ENCODE peak calls at places on chromosomes 12 and 14, in seven cellular contexts. One of them, this sample, is unnamed.

GRCh38 chr12:32455607-32456063 is 56.3 kb downstream of the FGD4 start:
- DNase-seq in vagina: no peak
- DNase-seq in endothelial cell of umbilical vein: peak; percentile 91
- DNase-seq in body of pancreas: peak; percentile 16
- DNase-seq in H54: peak; percentile 19
- DNase-seq in Peyer's patch: no peak
- DNase-seq in transverse colon: no peak
- DNase-seq in this sample: peak; percentile 64

GRCh38 chr14:102872020-102872419 is 50.4 kb upstream of the AMN start:
- DNase-seq in vagina: no peak
- DNase-seq in endothelial cell of umbilical vein: no peak
- DNase-seq in body of pancreas: no peak
- DNase-seq in H54: no peak
- DNase-seq in Peyer's patch: no peak
- DNase-seq in transverse colon: peak; percentile 23
- DNase-seq in this sample: no peak

GRCh38 chr12:108526482-108527234 is 11.6 kb downstream of the FICD start:
- DNase-seq in vagina: no peak
- DNase-seq in endothelial cell of umbilical vein: no peak
- DNase-seq in body of pancreas: no peak
- DNase-seq in H54: no peak
- DNase-seq in Peyer's patch: no peak
- DNase-seq in transverse colon: no peak
- DNase-seq in this sample: no peak

GRCh38 chr12:109228664-109229063 is 80.4 kb downstream of the FOXN4 start:
- DNase-seq in vagina: no peak
- DNase-seq in endothelial cell of umbilical vein: no peak
- DNase-seq in body of pancreas: no peak
- DNase-seq in H54: no peak
- DNase-seq in Peyer's patch: no peak
- DNase-seq in transverse colon: no peak
- DNase-seq in this sample: no peak

GRCh38 chr12:62537544-62537943 is 70.9 kb downstream of the MON2 start:
- DNase-seq in vagina: no peak
- DNase-seq in endothelial cell of umbilical vein: peak; percentile 78
- DNase-seq in body of pancreas: peak; percentile 63
- DNase-seq in H54: no peak
- DNase-seq in Peyer's patch: no peak
- DNase-seq in transverse colon: no peak
- DNase-seq in this sample: peak; percentile 14

GRCh38 chr12:60308366-60309000 is 712.7 kb downstream of the SLC16A7 start:
- DNase-seq in vagina: no peak
- DNase-seq in endothelial cell of umbilical vein: no peak
- DNase-seq in body of pancreas: no peak
- DNase-seq in H54: no peak
- DNase-seq in Peyer's patch: no peak
- DNase-seq in transverse colon: no peak
- DNase-seq in this sample: no peak

GRCh38 chr14:104114421-104115130 is 23.8 kb upstream of the KIF26A start:
- DNase-seq in vagina: no peak
- DNase-seq in endothelial cell of umbilical vein: no peak
- DNase-seq in body of pancreas: no peak
- DNase-seq in H54: no peak
- DNase-seq in Peyer's patch: no peak
- DNase-seq in transverse colon: no peak
- DNase-seq in this sample: no peak

GRCh38 chr12:130752692-130753230 is 36.7 kb upstream of the RIMBP2 start:
- DNase-seq in vagina: no peak
- DNase-seq in endothelial cell of umbilical vein: no peak
- DNase-seq in body of pancreas: no peak
- DNase-seq in H54: no peak
- DNase-seq in Peyer's patch: no peak
- DNase-seq in transverse colon: no peak
- DNase-seq in this sample: no peak

GRCh38 chr14:53599221-53599945 is 357.2 kb downstream of the BMP4 start:
- DNase-seq in vagina: no peak
- DNase-seq in endothelial cell of umbilical vein: no peak
- DNase-seq in body of pancreas: no peak
- DNase-seq in H54: no peak
- DNase-seq in Peyer's patch: no peak
- DNase-seq in transverse colon: no peak
- DNase-seq in this sample: no peak

GRCh38 chr14:91008759-91009409 is 51.6 kb downstream of the RPS6KA5 start:
- DNase-seq in vagina: no peak
- DNase-seq in endothelial cell of umbilical vein: no peak
- DNase-seq in body of pancreas: no peak
- DNase-seq in H54: no peak
- DNase-seq in Peyer's patch: no peak
- DNase-seq in transverse colon: no peak
- DNase-seq in this sample: peak; percentile 6

GRCh38 chr12:120013659-120014380 is 24.8 kb downstream of the BICDL1 start:
- DNase-seq in vagina: no peak
- DNase-seq in endothelial cell of umbilical vein: no peak
- DNase-seq in body of pancreas: no peak
- DNase-seq in H54: no peak
- DNase-seq in Peyer's patch: no peak
- DNase-seq in transverse colon: no peak
- DNase-seq in this sample: no peak

GRCh38 chr12:57237653-57237951 is 8.1 kb downstream of the SHMT2 start:
- DNase-seq in vagina: no peak
- DNase-seq in endothelial cell of umbilical vein: no peak
- DNase-seq in body of pancreas: no peak
- DNase-seq in H54: no peak
- DNase-seq in Peyer's patch: no peak
- DNase-seq in transverse colon: no peak
- DNase-seq in this sample: no peak

GRCh38 chr12:123808167-123808566 is 46.1 kb downstream of the DNAH10 start:
- DNase-seq in vagina: no peak
- DNase-seq in endothelial cell of umbilical vein: no peak
- DNase-seq in body of pancreas: no peak
- DNase-seq in H54: peak; percentile 23
- DNase-seq in Peyer's patch: no peak
- DNase-seq in transverse colon: no peak
- DNase-seq in this sample: no peak

GRCh38 chr14:95679995-95680735 is 6.1 kb upstream of the TCL1B start:
- DNase-seq in vagina: no peak
- DNase-seq in endothelial cell of umbilical vein: no peak
- DNase-seq in body of pancreas: peak; percentile 63
- DNase-seq in H54: no peak
- DNase-seq in Peyer's patch: no peak
- DNase-seq in transverse colon: no peak
- DNase-seq in this sample: no peak

GRCh38 chr14:30551460-30551859 is 7.5 kb upstream of the G2E3 start:
- DNase-seq in vagina: no peak
- DNase-seq in endothelial cell of umbilical vein: no peak
- DNase-seq in body of pancreas: no peak
- DNase-seq in H54: no peak
- DNase-seq in Peyer's patch: no peak
- DNase-seq in transverse colon: no peak
- DNase-seq in this sample: no peak

GRCh38 chr12:23421556-23421955 is 527.9 kb downstream of the SOX5 start:
- DNase-seq in vagina: no peak
- DNase-seq in endothelial cell of umbilical vein: no peak
- DNase-seq in body of pancreas: no peak
- DNase-seq in H54: no peak
- DNase-seq in Peyer's patch: no peak
- DNase-seq in transverse colon: no peak
- DNase-seq in this sample: no peak

GRCh38 chr14:100824946-100825690 is 800 bp upstream of the MEG3 start:
- DNase-seq in vagina: no peak
- DNase-seq in endothelial cell of umbilical vein: no peak
- DNase-seq in body of pancreas: no peak
- DNase-seq in H54: no peak
- DNase-seq in Peyer's patch: no peak
- DNase-seq in transverse colon: no peak
- DNase-seq in this sample: no peak

GRCh38 chr12:106248177-106248848 is 493 bp upstream of the CKAP4 start:
- DNase-seq in vagina: peak; percentile 89
- DNase-seq in endothelial cell of umbilical vein: peak; percentile 69
- DNase-seq in body of pancreas: peak; percentile 64
- DNase-seq in H54: peak; percentile 74
- DNase-seq in Peyer's patch: peak; percentile 53
- DNase-seq in transverse colon: peak; percentile 69
- DNase-seq in this sample: no peak

GRCh38 chr12:69435644-69436043 is 34.5 kb upstream of the FRS2 start:
- DNase-seq in vagina: no peak
- DNase-seq in endothelial cell of umbilical vein: no peak
- DNase-seq in body of pancreas: no peak
- DNase-seq in H54: no peak
- DNase-seq in Peyer's patch: no peak
- DNase-seq in transverse colon: no peak
- DNase-seq in this sample: no peak

GRCh38 chr12:642633-643477 is 20.4 kb downstream of the NINJ2 start:
- DNase-seq in vagina: no peak
- DNase-seq in endothelial cell of umbilical vein: peak; percentile 52
- DNase-seq in body of pancreas: peak; percentile 78
- DNase-seq in H54: no peak
- DNase-seq in Peyer's patch: peak; percentile 83
- DNase-seq in transverse colon: peak; percentile 84
- DNase-seq in this sample: peak; percentile 86

GRCh38 chr12:83256581-83256980 is 569.9 kb downstream of the TMTC2 start:
- DNase-seq in vagina: no peak
- DNase-seq in endothelial cell of umbilical vein: no peak
- DNase-seq in body of pancreas: no peak
- DNase-seq in H54: no peak
- DNase-seq in Peyer's patch: no peak
- DNase-seq in transverse colon: no peak
- DNase-seq in this sample: no peak

GRCh38 chr12:104599272-104599984 is 142.7 kb downstream of the CHST11 start:
- DNase-seq in vagina: no peak
- DNase-seq in endothelial cell of umbilical vein: no peak
- DNase-seq in body of pancreas: no peak
- DNase-seq in H54: no peak
- DNase-seq in Peyer's patch: no peak
- DNase-seq in transverse colon: no peak
- DNase-seq in this sample: peak; percentile 25

DNA sequence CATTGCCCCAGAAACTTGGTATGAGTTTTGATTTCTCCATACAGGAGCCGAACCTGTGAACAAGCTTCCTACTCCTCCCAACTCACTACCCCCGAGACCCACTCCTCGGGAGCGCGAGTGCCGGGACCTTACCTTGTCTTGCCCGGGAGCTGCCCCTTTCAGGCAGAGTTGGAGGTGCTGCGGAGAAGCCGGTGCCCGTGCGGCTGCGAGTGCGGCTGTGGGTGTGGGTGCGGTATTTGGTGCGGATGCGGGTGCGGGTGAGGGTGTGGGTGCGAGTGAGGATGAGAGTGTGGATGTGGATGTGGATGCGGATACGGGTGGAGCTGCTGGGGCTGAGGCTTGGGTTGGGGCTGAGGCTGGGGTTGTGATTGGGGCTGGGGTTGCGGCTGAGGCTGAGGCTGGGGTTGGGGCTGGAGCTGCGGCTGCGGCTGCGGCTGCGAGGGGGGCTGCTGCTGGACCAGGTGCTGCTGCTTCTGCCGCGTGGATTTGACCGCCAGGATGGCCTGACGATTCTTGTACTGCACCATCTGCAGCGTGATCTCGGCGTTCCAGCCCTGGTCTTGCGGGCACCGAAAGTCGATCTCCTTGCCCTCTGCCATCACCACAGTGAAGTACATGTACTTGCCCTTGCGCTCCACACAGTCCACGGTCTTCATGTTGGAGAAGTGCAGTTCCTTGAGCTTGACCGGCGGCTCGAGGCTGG is 1.0 kb downstream of the PHLDA1 start:
- DNase-seq in vagina: peak; percentile 87
- DNase-seq in endothelial cell of umbilical vein: peak; percentile 58
- DNase-seq in body of pancreas: peak; percentile 34
- DNase-seq in H54: no peak
- DNase-seq in Peyer's patch: peak; percentile 22
- DNase-seq in transverse colon: peak; percentile 24
- DNase-seq in this sample: peak; percentile 37
- TF ChIP-seq POLR2A in vagina: no peak
- TF ChIP-seq POLR2A in endothelial cell of umbilical vein: peak; percentile 32
- TF ChIP-seq POLR2A in body of pancreas: no peak
- TF ChIP-seq POLR2A in H54: no peak
- TF ChIP-seq POLR2A in Peyer's patch: no peak
- TF ChIP-seq POLR2A in transverse colon: no peak
- TF ChIP-seq POLR2A in this sample: no peak

GRCh38 chr14:105903971-105904370 is 377.6 kb downstream of the TMEM121 start:
- DNase-seq in vagina: no peak
- DNase-seq in endothelial cell of umbilical vein: no peak
- DNase-seq in body of pancreas: no peak
- DNase-seq in H54: no peak
- DNase-seq in Peyer's patch: no peak
- DNase-seq in transverse colon: no peak
- DNase-seq in this sample: no peak
- TF ChIP-seq POLR2A in vagina: no peak
- TF ChIP-seq POLR2A in endothelial cell of umbilical vein: no peak
- TF ChIP-seq POLR2A in body of pancreas: no peak
- TF ChIP-seq POLR2A in H54: no peak
- TF ChIP-seq POLR2A in Peyer's patch: no peak
- TF ChIP-seq POLR2A in transverse colon: no peak
- TF ChIP-seq POLR2A in this sample: no peak

GRCh38 chr12:71732357-71732712 is 22.3 kb upstream of the RAB21 start:
- DNase-seq in vagina: no peak
- DNase-seq in endothelial cell of umbilical vein: no peak
- DNase-seq in body of pancreas: no peak
- DNase-seq in H54: no peak
- DNase-seq in Peyer's patch: no peak
- DNase-seq in transverse colon: no peak
- DNase-seq in this sample: no peak
- TF ChIP-seq POLR2A in vagina: no peak
- TF ChIP-seq POLR2A in endothelial cell of umbilical vein: no peak
- TF ChIP-seq POLR2A in body of pancreas: no peak
- TF ChIP-seq POLR2A in H54: no peak
- TF ChIP-seq POLR2A in Peyer's patch: no peak
- TF ChIP-seq POLR2A in transverse colon: no peak
- TF ChIP-seq POLR2A in this sample: no peak

DNA sequence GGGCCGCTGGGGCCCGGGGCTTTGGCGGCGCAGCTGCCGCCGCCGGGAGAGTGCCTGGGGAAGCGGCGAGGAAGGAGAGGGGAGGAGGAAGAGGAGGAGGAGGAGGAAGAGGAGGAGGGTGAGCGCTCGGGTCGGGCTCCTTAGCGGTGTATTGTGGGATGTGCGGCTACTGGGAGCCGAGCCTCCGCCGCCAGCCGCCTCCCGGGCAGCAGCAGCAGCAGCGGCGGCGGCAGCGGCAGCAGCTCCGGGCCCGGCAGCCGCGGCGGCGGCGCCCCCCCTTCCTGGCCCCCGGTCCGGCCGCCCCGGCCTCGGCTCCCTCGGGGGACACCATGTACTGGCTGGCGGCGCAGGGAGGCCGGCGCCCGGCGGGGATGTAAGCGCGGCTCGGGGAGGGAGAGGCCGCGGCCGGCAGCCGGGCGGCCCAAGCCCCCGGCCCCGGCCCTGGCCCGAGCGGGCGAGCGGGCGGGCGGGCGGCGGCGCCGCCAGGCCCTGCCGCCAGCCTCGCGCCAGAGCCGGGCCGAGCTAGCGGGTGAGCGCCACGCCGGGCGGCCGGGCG is at the start of gene SETD1B:
- DNase-seq in vagina: no peak
- DNase-seq in endothelial cell of umbilical vein: peak; percentile 33
- DNase-seq in body of pancreas: peak; percentile 73
- DNase-seq in H54: peak; percentile 49
- DNase-seq in Peyer's patch: no peak
- DNase-seq in transverse colon: peak; percentile 69
- DNase-seq in this sample: peak; percentile 74
- TF ChIP-seq POLR2A in vagina: no peak
- TF ChIP-seq POLR2A in endothelial cell of umbilical vein: peak; percentile 63
- TF ChIP-seq POLR2A in body of pancreas: no peak
- TF ChIP-seq POLR2A in H54: peak; percentile 55
- TF ChIP-seq POLR2A in Peyer's patch: no peak
- TF ChIP-seq POLR2A in transverse colon: no peak
- TF ChIP-seq POLR2A in this sample: no peak